ENCODE peak calls at places on chromosomes 11 and 22, in nine cellular contexts. One of them, this sample, is unnamed.

GRCh38 chr11:76666408-76666807 is 4.1 kb downstream of the LRRC32 start:
- DNase-seq in GM23248: no peak
- DNase-seq in midbrain: no peak
- DNase-seq in AG10803: peak
- DNase-seq in effector memory CD4-positive, alpha-beta T cell: no peak
- DNase-seq in suprapubic skin: peak
- DNase-seq in AML-193: no peak
- DNase-seq in NCI-H1694: no peak
- DNase-seq in lower leg skin: no peak
- DNase-seq in this sample: no peak

GRCh38 chr11:73333626-73334199 is 25.6 kb downstream of the ARHGEF17 start:
- DNase-seq in suprapubic skin: no peak
- DNase-seq in effector memory CD4-positive, alpha-beta T cell: no peak
- DNase-seq in midbrain: no peak
- DNase-seq in GM23248: no peak
- DNase-seq in lower leg skin: no peak
- DNase-seq in AML-193: no peak
- DNase-seq in NCI-H1694: no peak
- DNase-seq in AG10803: no peak
- DNase-seq in this sample: no peak

GRCh38 chr11:114187173-114187572 is 109.0 kb upstream of the NNMT start:
- DNase-seq in AG10803: no peak
- DNase-seq in effector memory CD4-positive, alpha-beta T cell: no peak
- DNase-seq in suprapubic skin: no peak
- DNase-seq in NCI-H1694: no peak
- DNase-seq in GM23248: no peak
- DNase-seq in AML-193: no peak
- DNase-seq in midbrain: no peak
- DNase-seq in lower leg skin: no peak
- DNase-seq in this sample: no peak

GRCh38 chr22:25402501-25403283 is 161.8 kb upstream of the GRK3 start:
- DNase-seq in effector memory CD4-positive, alpha-beta T cell: no peak
- DNase-seq in suprapubic skin: no peak
- DNase-seq in AG10803: peak
- DNase-seq in AML-193: no peak
- DNase-seq in GM23248: peak
- DNase-seq in NCI-H1694: no peak
- DNase-seq in midbrain: peak
- DNase-seq in lower leg skin: no peak
- DNase-seq in this sample: no peak

GRCh38 chr11:107856180-107856980 is 2.2 kb downstream of the SLC35F2 start:
- DNase-seq in GM23248: peak
- DNase-seq in effector memory CD4-positive, alpha-beta T cell: no peak
- DNase-seq in lower leg skin: no peak
- DNase-seq in AG10803: no peak
- DNase-seq in suprapubic skin: no peak
- DNase-seq in NCI-H1694: no peak
- DNase-seq in AML-193: no peak
- DNase-seq in midbrain: no peak
- DNase-seq in this sample: no peak

GRCh38 chr22:26570126-26570525 is 19.8 kb downstream of the TPST2 start:
- DNase-seq in AG10803: no peak
- DNase-seq in GM23248: no peak
- DNase-seq in NCI-H1694: no peak
- DNase-seq in AML-193: peak
- DNase-seq in lower leg skin: no peak
- DNase-seq in effector memory CD4-positive, alpha-beta T cell: no peak
- DNase-seq in suprapubic skin: no peak
- DNase-seq in midbrain: no peak
- DNase-seq in this sample: no peak

GRCh38 chr22:22422629-22423112 is 85.9 kb downstream of the ZNF280B start:
- DNase-seq in AML-193: peak
- DNase-seq in lower leg skin: no peak
- DNase-seq in midbrain: peak
- DNase-seq in NCI-H1694: peak
- DNase-seq in suprapubic skin: no peak
- DNase-seq in GM23248: peak
- DNase-seq in effector memory CD4-positive, alpha-beta T cell: peak
- DNase-seq in AG10803: peak
- DNase-seq in this sample: peak

GRCh38 chr11:33554219-33554618 is 146.4 kb downstream of the C11orf91 start:
- DNase-seq in GM23248: no peak
- DNase-seq in suprapubic skin: no peak
- DNase-seq in effector memory CD4-positive, alpha-beta T cell: no peak
- DNase-seq in AML-193: no peak
- DNase-seq in AG10803: no peak
- DNase-seq in midbrain: no peak
- DNase-seq in NCI-H1694: no peak
- DNase-seq in lower leg skin: no peak
- DNase-seq in this sample: no peak

GRCh38 chr11:64846998-64847666 is 2.7 kb upstream of the CDC42BPG start:
- DNase-seq in suprapubic skin: peak
- DNase-seq in lower leg skin: peak
- DNase-seq in AG10803: peak
- DNase-seq in AML-193: peak
- DNase-seq in effector memory CD4-positive, alpha-beta T cell: peak
- DNase-seq in midbrain: peak
- DNase-seq in NCI-H1694: peak
- DNase-seq in GM23248: peak
- DNase-seq in this sample: peak

GRCh38 chr22:24486501-24486921 is 8.6 kb upstream of the UPB1 start:
- DNase-seq in GM23248: peak
- DNase-seq in suprapubic skin: no peak
- DNase-seq in lower leg skin: no peak
- DNase-seq in NCI-H1694: no peak
- DNase-seq in AML-193: no peak
- DNase-seq in effector memory CD4-positive, alpha-beta T cell: no peak
- DNase-seq in midbrain: no peak
- DNase-seq in AG10803: peak
- DNase-seq in this sample: no peak

GRCh38 chr22:37943471-37944198 is 9.8 kb downstream of the C22orf23 start:
- DNase-seq in suprapubic skin: no peak
- DNase-seq in midbrain: no peak
- DNase-seq in AG10803: no peak
- DNase-seq in lower leg skin: no peak
- DNase-seq in GM23248: no peak
- DNase-seq in NCI-H1694: no peak
- DNase-seq in effector memory CD4-positive, alpha-beta T cell: no peak
- DNase-seq in AML-193: no peak
- DNase-seq in this sample: no peak

GRCh38 chr22:43848366-43849171 is 13.7 kb downstream of the SULT4A1 start:
- DNase-seq in midbrain: no peak
- DNase-seq in suprapubic skin: no peak
- DNase-seq in lower leg skin: no peak
- DNase-seq in effector memory CD4-positive, alpha-beta T cell: no peak
- DNase-seq in NCI-H1694: peak
- DNase-seq in AML-193: no peak
- DNase-seq in GM23248: peak
- DNase-seq in AG10803: peak
- DNase-seq in this sample: no peak

GRCh38 chr11:28529046-28529445 is 420.9 kb downstream of the METTL15 start:
- DNase-seq in midbrain: no peak
- DNase-seq in lower leg skin: no peak
- DNase-seq in AG10803: peak
- DNase-seq in GM23248: peak
- DNase-seq in NCI-H1694: no peak
- DNase-seq in AML-193: no peak
- DNase-seq in suprapubic skin: no peak
- DNase-seq in effector memory CD4-positive, alpha-beta T cell: no peak
- DNase-seq in this sample: no peak

GRCh38 chr11:44261800-44262591 is 47.9 kb downstream of the ALX4 start:
- DNase-seq in NCI-H1694: no peak
- DNase-seq in GM23248: no peak
- DNase-seq in midbrain: no peak
- DNase-seq in effector memory CD4-positive, alpha-beta T cell: no peak
- DNase-seq in AML-193: no peak
- DNase-seq in AG10803: no peak
- DNase-seq in suprapubic skin: no peak
- DNase-seq in lower leg skin: no peak
- DNase-seq in this sample: no peak

GRCh38 chr11:116044520-116044919 is 540.3 kb upstream of the CADM1 start:
- DNase-seq in NCI-H1694: no peak
- DNase-seq in effector memory CD4-positive, alpha-beta T cell: no peak
- DNase-seq in midbrain: no peak
- DNase-seq in suprapubic skin: no peak
- DNase-seq in AG10803: no peak
- DNase-seq in AML-193: no peak
- DNase-seq in GM23248: no peak
- DNase-seq in lower leg skin: no peak
- DNase-seq in this sample: no peak

This sample was measured in ureter.